ENCODE peak calls at places on chromosome 18, in nine cellular contexts. Y, F, Q, M, G, K, R, A and O are unnamed samples.

GRCh38 chr18:80109676-80110078 is 615 bp downstream of the ADNP2 start:
- DNase-seq in Y (peak; percentile 57), F (peak; percentile 37), Q (peak; percentile 65), M (no peak), G (peak; percentile 12), K (peak; percentile 89), R (no peak), A (peak; percentile 33), O (peak; percentile 83)

GRCh38 chr18:53701697-53702096 is 522.8 kb downstream of the MBD2 start:
- DNase-seq in Y (no peak), F (no peak), Q (no peak), M (no peak), G (no peak), K (no peak), R (no peak), A (no peak), O (no peak)

GRCh38 chr18:24003903-24004640 is 10.5 kb upstream of the TTC39C start:
- DNase-seq in Y (no peak), F (no peak), Q (no peak), M (no peak), G (no peak), K (peak; percentile 27), R (no peak), A (no peak), O (no peak)

GRCh38 chr18:2337552-2338141 is 233.7 kb downstream of the METTL4 start:
- DNase-seq in Y (peak; percentile 20), F (no peak), Q (no peak), M (peak; percentile 35), G (no peak), K (peak; percentile 53), R (no peak), A (peak; percentile 32), O (peak; percentile 53)

GRCh38 chr18:56458770-56459450 is 179.5 kb downstream of the TXNL1 start:
- DNase-seq in Y (no peak), F (no peak), Q (no peak), M (no peak), G (no peak), K (no peak), R (no peak), A (no peak), O (no peak)

GRCh38 chr18:63736856-63737255 is 34.1 kb downstream of the SERPINB11 start:
- DNase-seq in Y (peak; percentile 86), F (no peak), Q (no peak), M (no peak), G (no peak), K (no peak), R (no peak), A (no peak), O (no peak)

GRCh38 chr18:28176674-28176932 is 327 bp downstream of the CDH2 start:
- DNase-seq in Y (no peak), F (no peak), Q (no peak), M (no peak), G (no peak), K (no peak), R (no peak), A (no peak), O (no peak)

GRCh38 chr18:32770651-32771168 is 2.1 kb downstream of the KLHL14 start:
- DNase-seq in Y (no peak), F (no peak), Q (no peak), M (no peak), G (no peak), K (peak; percentile 5), R (no peak), A (no peak), O (peak; percentile 17)

GRCh38 chr18:22504665-22505064 is 87.0 kb upstream of the CTAGE1 start:
- DNase-seq in Y (peak; percentile 91), F (peak; percentile 38), Q (no peak), M (no peak), G (no peak), K (peak; percentile 48), R (no peak), A (no peak), O (no peak)

GRCh38 chr18:77132369-77133050 is at the start of gene MBP:
- DNase-seq in Y (peak; percentile 25), F (no peak), Q (no peak), M (peak; percentile 66), G (no peak), K (peak; percentile 52), R (peak; percentile 65), A (peak; percentile 48), O (peak; percentile 90)

GRCh38 chr18:48674198-48674721 is 135.4 kb downstream of the CTIF start:
- DNase-seq in Y (peak; percentile 69), F (no peak), Q (no peak), M (no peak), G (no peak), K (peak; percentile 33), R (no peak), A (no peak), O (no peak)

GRCh38 chr18:7452331-7452730 is 114.8 kb upstream of the PTPRM start:
- DNase-seq in Y (peak; percentile 29), F (peak; percentile 65), Q (peak; percentile 71), M (no peak), G (peak; percentile 44), K (peak; percentile 69), R (no peak), A (peak; percentile 43), O (peak; percentile 84)

GRCh38 chr18:40414155-40414754 is 1540.8 kb upstream of the PIK3C3 start:
- DNase-seq in Y (peak; percentile 64), F (no peak), Q (peak; percentile 61), M (no peak), G (no peak), K (no peak), R (no peak), A (no peak), O (no peak)

GRCh38 chr18:36829362-36830140 is 624 bp downstream of the KIAA1328 start:
- DNase-seq in Y (peak; percentile 44), F (no peak), Q (no peak), M (no peak), G (no peak), K (no peak), R (no peak), A (no peak), O (no peak)

GRCh38 chr18:75041586-75041985 is 167.4 kb downstream of the PTGR3 start:
- DNase-seq in Y (peak; percentile 20), F (peak; percentile 8), Q (no peak), M (no peak), G (no peak), K (peak; percentile 39), R (no peak), A (no peak), O (peak; percentile 37)

GRCh38 chr18:63233334-63233733 is 86.2 kb downstream of the BCL2 start:
- DNase-seq in Y (no peak), F (no peak), Q (no peak), M (no peak), G (no peak), K (no peak), R (no peak), A (no peak), O (no peak)

GRCh38 chr18:12703714-12704113 is 872 bp downstream of the PSMG2 start:
- DNase-seq in Y (peak; percentile 53), F (no peak), Q (peak; percentile 20), M (no peak), G (no peak), K (peak; percentile 47), R (no peak), A (no peak), O (no peak)

GRCh38 chr18:55400590-55401274 is 187.3 kb downstream of the TCF4 start:
- DNase-seq in Y (no peak), F (no peak), Q (no peak), M (no peak), G (no peak), K (no peak), R (no peak), A (no peak), O (no peak)

GRCh38 chr18:9612215-9612830 is 2.0 kb downstream of the PPP4R1 start:
- DNase-seq in Y (peak; percentile 59), F (peak; percentile 63), Q (peak; percentile 53), M (peak; percentile 7), G (peak; percentile 76), K (peak; percentile 64), R (peak; percentile 1), A (peak; percentile 15), O (peak; percentile 39)